ENCODE peak calls at places on chromosomes 5 and 9, in eight cellular contexts. One of them, this sample, is unnamed. For H3K4me1, the result is how much of the 10 kb centered on the place peaks cover.

GRCh38 chr5:95081500-95082355 is 203.2 kb downstream of the MCTP1 start:
- DNase-seq in HCT116: no peak
- DNase-seq in ovary: no peak
- DNase-seq in kidney: peak
- DNase-seq in heart right ventricle: peak
- DNase-seq in breast epithelium: no peak
- DNase-seq in IMR-90: peak
- DNase-seq in prostate gland: peak
- DNase-seq in this sample: peak

GRCh38 chr9:89243296-89244061 is 64.9 kb upstream of the SHC3 start:
- DNase-seq in breast epithelium: no peak
- DNase-seq in kidney: no peak
- DNase-seq in ovary: no peak
- DNase-seq in HCT116: no peak
- DNase-seq in prostate gland: no peak
- DNase-seq in heart right ventricle: no peak
- DNase-seq in IMR-90: no peak
- DNase-seq in this sample: no peak

GRCh38 chr5:5105531-5105930 is 34.6 kb upstream of the ADAMTS16 start:
- DNase-seq in heart right ventricle: no peak
- DNase-seq in ovary: no peak
- DNase-seq in HCT116: no peak
- DNase-seq in breast epithelium: no peak
- DNase-seq in IMR-90: no peak
- DNase-seq in kidney: no peak
- DNase-seq in prostate gland: no peak
- DNase-seq in this sample: no peak

GRCh38 chr9:111108946-111109345 is 70.7 kb upstream of the LPAR1 start:
- DNase-seq in kidney: no peak
- DNase-seq in heart right ventricle: no peak
- DNase-seq in ovary: no peak
- DNase-seq in breast epithelium: no peak
- DNase-seq in HCT116: no peak
- DNase-seq in prostate gland: no peak
- DNase-seq in IMR-90: peak
- DNase-seq in this sample: no peak

GRCh38 chr5:159444441-159445082 is 114.3 kb upstream of the IL12B start:
- DNase-seq in kidney: no peak
- DNase-seq in heart right ventricle: no peak
- DNase-seq in IMR-90: peak
- DNase-seq in breast epithelium: no peak
- DNase-seq in HCT116: peak
- DNase-seq in ovary: no peak
- DNase-seq in prostate gland: peak
- DNase-seq in this sample: no peak

GRCh38 chr9:133140174-133140505 is 19.1 kb upstream of the RALGDS start:
- DNase-seq in IMR-90: no peak
- DNase-seq in prostate gland: no peak
- DNase-seq in heart right ventricle: no peak
- DNase-seq in ovary: no peak
- DNase-seq in kidney: no peak
- DNase-seq in breast epithelium: no peak
- DNase-seq in HCT116: no peak
- DNase-seq in this sample: no peak

GRCh38 chr9:92527832-92528536 is 7.8 kb downstream of the ECM2 start:
- DNase-seq in kidney: no peak
- DNase-seq in ovary: no peak
- DNase-seq in prostate gland: no peak
- DNase-seq in breast epithelium: no peak
- DNase-seq in IMR-90: no peak
- DNase-seq in heart right ventricle: peak
- DNase-seq in HCT116: no peak
- DNase-seq in this sample: no peak

GRCh38 chr5:134656690-134657089 is 8.1 kb downstream of the SEC24A start:
- DNase-seq in prostate gland: no peak
- DNase-seq in HCT116: no peak
- DNase-seq in ovary: no peak
- DNase-seq in breast epithelium: no peak
- DNase-seq in kidney: no peak
- DNase-seq in IMR-90: peak
- DNase-seq in heart right ventricle: no peak
- DNase-seq in this sample: no peak

GRCh38 chr9:118230319-118230718 is 526.1 kb downstream of the TLR4 start:
- DNase-seq in heart right ventricle: no peak
- DNase-seq in ovary: no peak
- DNase-seq in IMR-90: no peak
- DNase-seq in prostate gland: no peak
- DNase-seq in breast epithelium: no peak
- DNase-seq in HCT116: no peak
- DNase-seq in kidney: no peak
- DNase-seq in this sample: no peak

GRCh38 chr9:37943329-37944265 is 39.7 kb upstream of the SLC25A51 start:
- DNase-seq in breast epithelium: no peak
- DNase-seq in prostate gland: peak
- DNase-seq in HCT116: peak
- DNase-seq in kidney: no peak
- DNase-seq in IMR-90: peak
- DNase-seq in heart right ventricle: no peak
- DNase-seq in ovary: peak
- DNase-seq in this sample: no peak

GRCh38 chr5:52864884-52865283 is 77.2 kb downstream of the ITGA1 start:
- DNase-seq in breast epithelium: no peak
- DNase-seq in IMR-90: peak
- DNase-seq in ovary: no peak
- DNase-seq in HCT116: no peak
- DNase-seq in heart right ventricle: no peak
- DNase-seq in prostate gland: no peak
- DNase-seq in kidney: no peak
- DNase-seq in this sample: no peak

GRCh38 chr5:142685418-142686209 is at the start of gene FGF1:
- DNase-seq in HCT116: no peak
- DNase-seq in kidney: no peak
- DNase-seq in prostate gland: peak
- DNase-seq in heart right ventricle: peak
- DNase-seq in ovary: no peak
- DNase-seq in IMR-90: no peak
- DNase-seq in breast epithelium: peak
- DNase-seq in this sample: no peak

GRCh38 chr9:124339603-124340146 is 75.6 kb downstream of the PSMB7 start:
- DNase-seq in ovary: no peak
- DNase-seq in prostate gland: no peak
- DNase-seq in heart right ventricle: no peak
- DNase-seq in IMR-90: no peak
- DNase-seq in breast epithelium: no peak
- DNase-seq in kidney: peak
- DNase-seq in HCT116: no peak
- DNase-seq in this sample: no peak

GRCh38 chr9:70455993-70456704 is 41.7 kb upstream of the KLF9 start:
- DNase-seq in prostate gland: no peak
- DNase-seq in IMR-90: no peak
- DNase-seq in breast epithelium: no peak
- DNase-seq in ovary: no peak
- DNase-seq in HCT116: no peak
- DNase-seq in heart right ventricle: no peak
- DNase-seq in kidney: no peak
- DNase-seq in this sample: no peak

GRCh38 chr5:93151121-93151520 is 429.9 kb downstream of the NR2F1-AS1 start:
- DNase-seq in ovary: no peak
- DNase-seq in breast epithelium: no peak
- DNase-seq in kidney: no peak
- DNase-seq in heart right ventricle: no peak
- DNase-seq in prostate gland: no peak
- DNase-seq in IMR-90: peak
- DNase-seq in HCT116: no peak
- DNase-seq in this sample: no peak

GRCh38 chr9:137550958-137551655 is 572 bp upstream of the MRPL41 start:
- DNase-seq in breast epithelium: no peak
- DNase-seq in prostate gland: peak
- DNase-seq in HCT116: peak
- DNase-seq in ovary: no peak
- DNase-seq in heart right ventricle: no peak
- DNase-seq in IMR-90: peak
- DNase-seq in kidney: peak
- DNase-seq in this sample: peak

GRCh38 chr5:138179277-138179857 is 455 bp downstream of the KIF20A start:
- DNase-seq in breast epithelium: no peak
- DNase-seq in kidney: no peak
- DNase-seq in prostate gland: no peak
- DNase-seq in ovary: no peak
- DNase-seq in heart right ventricle: no peak
- DNase-seq in HCT116: no peak
- DNase-seq in IMR-90: no peak
- DNase-seq in this sample: no peak

GRCh38 chr9:19232830-19233194 is 2.3 kb downstream of the DENND4C start:
- DNase-seq in HCT116: no peak
- DNase-seq in breast epithelium: no peak
- DNase-seq in ovary: no peak
- DNase-seq in heart right ventricle: no peak
- DNase-seq in prostate gland: no peak
- DNase-seq in IMR-90: peak
- DNase-seq in kidney: no peak
- DNase-seq in this sample: no peak

GRCh38 chr5:157476699-157477408 is 16.8 kb downstream of the NIPAL4 start:
- DNase-seq in ovary: no peak
- DNase-seq in heart right ventricle: peak
- DNase-seq in breast epithelium: no peak
- DNase-seq in prostate gland: peak
- DNase-seq in kidney: no peak
- DNase-seq in IMR-90: peak
- DNase-seq in HCT116: peak
- DNase-seq in this sample: no peak

GRCh38 chr9:94639045-94639995 is at the start of gene FBP1:
- DNase-seq in heart right ventricle: peak
- DNase-seq in prostate gland: no peak
- DNase-seq in ovary: no peak
- DNase-seq in kidney: peak
- DNase-seq in HCT116: no peak
- DNase-seq in IMR-90: no peak
- DNase-seq in breast epithelium: peak
- DNase-seq in this sample: peak
- H3K4me3 ChIP-seq in heart right ventricle: peak
- H3K4me3 ChIP-seq in prostate gland: peak
- H3K4me3 ChIP-seq in ovary: peak
- H3K4me3 ChIP-seq in kidney: peak
- H3K4me3 ChIP-seq in HCT116: no peak
- H3K4me3 ChIP-seq in IMR-90: peak
- H3K4me3 ChIP-seq in breast epithelium: peak
- H3K4me3 ChIP-seq in this sample: peak

DNA sequence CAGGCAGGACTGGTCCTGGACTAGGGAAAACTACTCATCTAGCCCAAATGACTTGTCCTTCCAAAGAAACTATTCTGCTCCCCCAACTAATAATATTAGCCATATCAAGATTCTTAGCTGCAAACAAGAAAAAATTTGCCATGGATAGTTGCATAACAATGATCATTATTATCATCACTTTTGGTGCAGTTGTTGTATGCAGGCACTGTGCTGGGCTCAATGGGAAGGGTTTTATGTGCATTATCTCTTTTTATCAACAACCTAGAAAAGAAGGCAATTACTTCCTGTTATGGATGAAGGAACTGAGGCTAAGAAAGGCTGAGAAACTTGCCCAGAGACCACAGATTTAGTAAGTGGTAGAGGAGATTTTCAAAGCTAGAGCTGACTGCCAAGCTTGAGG is 20.3 kb upstream of the MEGF9 start:
- DNase-seq in breast epithelium: no peak
- DNase-seq in HCT116: no peak
- DNase-seq in heart right ventricle: no peak
- DNase-seq in kidney: no peak
- DNase-seq in ovary: no peak
- DNase-seq in IMR-90: no peak
- DNase-seq in prostate gland: no peak
- DNase-seq in this sample: no peak
- H3K4me1 ChIP-seq in breast epithelium: under half
- H3K4me1 ChIP-seq in HCT116: under half
- H3K4me1 ChIP-seq in heart right ventricle: under half
- H3K4me1 ChIP-seq in kidney: under half
- H3K4me1 ChIP-seq in ovary: under half
- H3K4me1 ChIP-seq in IMR-90: under half
- H3K4me1 ChIP-seq in prostate gland: under half
- H3K4me1 ChIP-seq in this sample: under half

GRCh38 chr5:14405267-14405666 is 176.3 kb upstream of the OTULINL start:
- DNase-seq in heart right ventricle: no peak
- DNase-seq in breast epithelium: no peak
- DNase-seq in HCT116: no peak
- DNase-seq in ovary: no peak
- DNase-seq in kidney: no peak
- DNase-seq in IMR-90: no peak
- DNase-seq in prostate gland: no peak
- DNase-seq in this sample: no peak
- TF ChIP-seq CTCF in heart right ventricle: no peak
- TF ChIP-seq CTCF in breast epithelium: no peak
- TF ChIP-seq CTCF in HCT116: peak
- TF ChIP-seq CTCF in ovary: no peak
- TF ChIP-seq CTCF in kidney: no peak
- TF ChIP-seq CTCF in IMR-90: peak
- TF ChIP-seq CTCF in prostate gland: no peak
- TF ChIP-seq CTCF in this sample: no peak

GRCh38 chr5:96869372-96869641 is 7.0 kb upstream of the ERAP2 start:
- DNase-seq in heart right ventricle: no peak
- DNase-seq in kidney: no peak
- DNase-seq in breast epithelium: no peak
- DNase-seq in prostate gland: no peak
- DNase-seq in IMR-90: no peak
- DNase-seq in HCT116: no peak
- DNase-seq in ovary: no peak
- DNase-seq in this sample: no peak

GRCh38 chr5:96871022-96871388 is 5.3 kb upstream of the ERAP2 start:
- DNase-seq in breast epithelium: no peak
- DNase-seq in IMR-90: no peak
- DNase-seq in HCT116: no peak
- DNase-seq in ovary: no peak
- DNase-seq in prostate gland: no peak
- DNase-seq in kidney: no peak
- DNase-seq in heart right ventricle: no peak
- DNase-seq in this sample: no peak

GRCh38 chr5:96870094-96871021 is 5.9 kb upstream of the ERAP2 start:
- DNase-seq in breast epithelium: no peak
- DNase-seq in prostate gland: peak
- DNase-seq in ovary: no peak
- DNase-seq in HCT116: no peak
- DNase-seq in IMR-90: no peak
- DNase-seq in heart right ventricle: no peak
- DNase-seq in kidney: no peak
- DNase-seq in this sample: no peak

GRCh38 chr5:96873469-96873868 is 2.8 kb upstream of the ERAP2 start:
- DNase-seq in heart right ventricle: no peak
- DNase-seq in IMR-90: no peak
- DNase-seq in prostate gland: no peak
- DNase-seq in ovary: no peak
- DNase-seq in breast epithelium: no peak
- DNase-seq in kidney: no peak
- DNase-seq in HCT116: no peak
- DNase-seq in this sample: no peak

DNA sequence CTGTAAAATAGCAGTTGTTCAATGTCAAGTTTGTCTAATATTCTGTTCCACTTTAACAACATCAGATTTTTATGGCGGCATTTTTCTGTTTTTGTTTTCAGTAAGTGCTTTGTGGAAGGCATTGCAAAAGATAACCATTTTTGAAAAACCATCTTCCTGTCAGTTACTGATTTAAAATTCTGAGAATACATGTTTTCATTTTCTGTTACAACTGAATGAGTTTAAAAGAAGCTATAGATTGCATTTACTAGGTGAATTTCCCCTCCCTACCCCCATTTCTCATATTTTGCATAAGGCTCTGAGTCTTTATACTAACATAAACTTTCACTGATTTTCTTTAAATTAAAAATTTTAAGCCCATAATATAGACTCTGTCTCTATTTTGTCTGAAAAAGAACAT is 4.6 kb upstream of the ERAP2 start:
- DNase-seq in kidney: no peak
- DNase-seq in prostate gland: no peak
- DNase-seq in heart right ventricle: no peak
- DNase-seq in HCT116: no peak
- DNase-seq in breast epithelium: no peak
- DNase-seq in ovary: no peak
- DNase-seq in IMR-90: no peak
- DNase-seq in this sample: no peak
- H3K4me3 ChIP-seq in kidney: no peak
- H3K4me3 ChIP-seq in prostate gland: no peak
- H3K4me3 ChIP-seq in heart right ventricle: no peak
- H3K4me3 ChIP-seq in HCT116: no peak
- H3K4me3 ChIP-seq in breast epithelium: no peak
- H3K4me3 ChIP-seq in ovary: no peak
- H3K4me3 ChIP-seq in IMR-90: no peak
- H3K4me3 ChIP-seq in this sample: no peak

This sample was measured in spleen.